ENCODE peak calls at places on chromosomes 16 and 17, in five cellular contexts. P is lower lobe of right lung; E is suprapubic skin; D is AG04450; O is CD8-positive, alpha-beta T cell. B is an unnamed sample.

GRCh38 chr16:12228607-12229499 is 252.3 kb downstream of the SNX29 start:
- DNase-seq in P (no peak), E (no peak), D (peak), O (no peak), B (peak)

GRCh38 chr17:80691784-80692183 is 147.1 kb downstream of the RPTOR start:
- DNase-seq in P (no peak), E (no peak), D (no peak), O (no peak), B (no peak)

GRCh38 chr16:66381585-66382170 is 15.2 kb downstream of the CDH5 start:
- DNase-seq in P (no peak), E (no peak), D (no peak), O (no peak), B (no peak)

GRCh38 chr16:54687043-54687655 is 243.5 kb upstream of the IRX5 start:
- DNase-seq in P (no peak), E (no peak), D (no peak), O (no peak), B (no peak)

GRCh38 chr17:66829883-66830282 is 5.0 kb upstream of the CACNG5 start:
- DNase-seq in P (no peak), E (peak), D (no peak), O (no peak), B (no peak)

GRCh38 chr17:1830288-1830687 is 483 bp downstream of the RPA1 start:
- DNase-seq in P (no peak), E (no peak), D (no peak), O (peak), B (no peak)

GRCh38 chr16:68289621-68290329 is 21.0 kb downstream of the SLC7A6OS start:
- DNase-seq in P (no peak), E (no peak), D (no peak), O (peak), B (no peak)

GRCh38 chr16:14549789-14550153 is 80.3 kb downstream of the PARN start:
- DNase-seq in P (no peak), E (no peak), D (no peak), O (no peak), B (no peak)

GRCh38 chr16:56353054-56353921 is 72.1 kb downstream of the AMFR start:
- DNase-seq in P (peak), E (peak), D (no peak), O (no peak), B (no peak)

GRCh38 chr17:10547351-10547750 is 2.1 kb downstream of the MYH2 start:
- DNase-seq in P (no peak), E (no peak), D (no peak), O (no peak), B (no peak)

GRCh38 chr17:82931696-82932060 is 91.9 kb upstream of the ZNF750 start:
- DNase-seq in P (no peak), E (no peak), D (peak), O (no peak), B (peak)

GRCh38 chr16:10938321-10938720 is 3.9 kb downstream of the DEXI start:
- DNase-seq in P (no peak), E (no peak), D (no peak), O (no peak), B (no peak)

GRCh38 chr16:51276335-51276734 is 125.3 kb upstream of the SALL1 start:
- DNase-seq in P (no peak), E (no peak), D (no peak), O (no peak), B (no peak)

GRCh38 chr17:57278740-57279387 is 22.5 kb downstream of the MSI2 start:
- DNase-seq in P (no peak), E (no peak), D (no peak), O (no peak), B (no peak)

GRCh38 chr17:64024781-64025731 is 4.6 kb upstream of the ICAM2 start:
- DNase-seq in P (no peak), E (peak), D (no peak), O (peak), B (no peak)

GRCh38 chr16:1143761-1144450 is 9.0 kb upstream of the CACNA1H start:
- DNase-seq in P (no peak), E (no peak), D (no peak), O (no peak), B (no peak)

GRCh38 chr17:67221062-67221998 is 23.7 kb downstream of the HELZ start:
- DNase-seq in P (no peak), E (no peak), D (no peak), O (peak), B (peak)

GRCh38 chr16:50304467-50305440 is 38.4 kb downstream of the ADCY7 start:
- DNase-seq in P (no peak), E (peak), D (no peak), O (no peak), B (no peak)

DNA sequence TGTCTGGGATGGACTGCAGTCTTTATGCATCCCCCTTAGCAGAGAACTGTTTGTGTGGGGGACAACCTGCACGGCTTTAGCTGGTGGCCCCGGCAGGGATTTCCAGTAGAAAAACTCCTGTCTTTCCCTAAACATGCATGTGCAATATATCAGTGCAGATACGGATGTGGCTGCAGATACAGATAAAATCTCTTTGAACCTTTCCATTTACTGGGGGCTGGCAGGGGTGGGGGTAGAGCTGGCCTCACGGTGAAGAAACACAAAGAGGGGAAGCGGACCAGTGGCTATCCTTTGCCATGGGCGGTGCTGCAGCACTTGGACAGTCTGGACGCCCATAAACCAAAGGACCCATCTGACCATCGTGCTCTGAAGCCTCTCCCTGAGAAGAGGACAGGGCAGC is 201.3 kb downstream of the ZFHX3 start:
- DNase-seq in P (no peak), E (no peak), D (no peak), O (no peak), B (no peak)
- TF ChIP-seq CTCF in P (no peak), E (no peak), D (no peak), O (no peak), B (no peak)

GRCh38 chr17:4733073-4733531 is 1.9 kb downstream of the MED11 start:
- DNase-seq in P (peak), E (no peak), D (no peak), O (no peak), B (no peak)
- TF ChIP-seq CTCF in P (peak), E (no peak), D (no peak), O (no peak), B (no peak)

DNA sequence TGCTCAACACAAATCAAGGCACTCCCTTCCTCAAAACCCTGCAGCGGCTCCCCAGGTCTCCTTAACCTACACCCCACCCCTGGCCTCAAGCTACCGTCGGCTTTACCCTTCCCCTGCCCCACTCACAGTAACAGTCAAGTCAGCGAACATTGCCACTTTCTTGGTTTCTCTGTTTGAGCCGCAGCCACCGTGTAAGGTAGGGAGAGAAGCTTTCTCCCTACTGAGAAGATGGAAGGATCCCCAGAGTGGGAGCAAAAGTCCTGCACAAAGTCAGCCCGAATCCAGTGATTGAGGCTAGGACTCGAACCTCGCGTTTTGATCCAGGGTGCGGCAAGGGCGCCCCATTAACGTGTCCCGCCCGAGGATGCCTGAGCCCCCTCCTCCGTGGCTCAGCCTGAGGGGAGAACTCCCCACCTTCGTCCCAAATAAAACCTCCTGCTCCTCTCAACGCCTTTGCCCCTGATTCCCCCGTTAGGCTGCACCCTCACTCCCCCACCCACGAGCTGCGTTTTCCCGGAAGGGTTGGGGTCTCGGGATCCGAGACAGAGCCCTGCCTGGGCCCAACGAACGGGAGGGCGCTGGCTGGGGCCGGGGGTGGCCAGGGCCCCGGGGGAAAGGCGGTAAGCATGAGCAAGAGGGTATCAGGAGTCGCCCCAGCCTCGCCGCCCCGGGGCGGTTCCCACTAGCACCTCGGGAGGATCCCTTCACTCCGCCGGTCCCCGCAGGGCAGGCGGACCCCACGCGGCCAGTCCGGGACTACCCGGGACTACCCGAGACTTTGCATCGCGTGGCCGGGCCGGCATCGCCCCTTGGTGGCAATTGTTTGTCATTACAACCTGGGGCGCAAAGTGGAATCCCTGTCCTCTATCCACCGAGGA is 9.9 kb upstream of the NAGS start:
- DNase-seq in P (peak), E (peak), D (no peak), O (peak), B (no peak)
- TF ChIP-seq CTCF in P (peak), E (peak), D (peak), O (peak), B (peak)

DNA sequence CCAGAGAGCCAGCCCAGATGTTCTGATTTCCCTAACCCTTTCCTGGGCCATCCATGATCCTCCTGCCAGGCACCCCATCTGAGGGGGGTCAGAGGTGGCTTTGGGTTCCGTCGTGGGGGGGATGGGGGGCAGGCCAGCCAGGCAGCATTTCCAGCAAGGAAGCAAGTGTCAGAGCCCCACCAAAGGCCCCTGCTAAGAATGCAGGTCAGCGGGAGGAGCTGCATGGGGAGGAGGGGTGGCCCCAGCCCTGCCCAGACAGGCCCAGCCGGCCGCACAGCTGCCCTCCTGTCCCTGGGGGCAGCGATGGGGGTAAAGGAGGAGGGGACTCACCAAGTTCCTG is 2.3 kb upstream of the SCRN2 start:
- DNase-seq in P (no peak), E (no peak), D (no peak), O (no peak), B (no peak)
- TF ChIP-seq CTCF in P (no peak), E (no peak), D (no peak), O (no peak), B (no peak)

GRCh38 chr16:64841071-64841470 is 280.8 kb downstream of the CDH11 start:
- DNase-seq in P (no peak), E (no peak), D (no peak), O (no peak), B (no peak)

GRCh38 chr16:64846966-64847365 is 274.9 kb downstream of the CDH11 start:
- DNase-seq in P (no peak), E (no peak), D (no peak), O (no peak), B (no peak)

DNA sequence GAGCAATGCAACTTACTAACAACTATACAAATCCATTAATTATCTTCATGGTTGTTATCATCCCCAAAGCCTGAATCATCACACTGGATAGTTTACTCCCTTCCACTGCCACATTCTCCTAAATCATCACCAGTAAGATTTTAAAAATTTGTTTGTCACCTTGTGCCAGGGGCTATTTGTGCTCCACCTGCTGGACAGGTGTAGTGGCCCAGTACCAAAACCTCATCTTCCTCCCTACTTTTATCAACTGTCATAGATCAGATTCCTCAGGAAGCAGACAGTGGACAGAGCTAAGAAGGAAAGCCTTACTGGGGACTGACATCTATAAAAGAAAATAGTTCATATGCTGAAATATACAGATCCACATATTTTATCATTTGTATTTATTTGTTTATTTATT is 280.4 kb downstream of the CDH11 start:
- DNase-seq in P (no peak), E (no peak), D (no peak), O (no peak), B (no peak)
- TF ChIP-seq CTCF in P (no peak), E (no peak), D (no peak), O (no peak), B (no peak)

DNA sequence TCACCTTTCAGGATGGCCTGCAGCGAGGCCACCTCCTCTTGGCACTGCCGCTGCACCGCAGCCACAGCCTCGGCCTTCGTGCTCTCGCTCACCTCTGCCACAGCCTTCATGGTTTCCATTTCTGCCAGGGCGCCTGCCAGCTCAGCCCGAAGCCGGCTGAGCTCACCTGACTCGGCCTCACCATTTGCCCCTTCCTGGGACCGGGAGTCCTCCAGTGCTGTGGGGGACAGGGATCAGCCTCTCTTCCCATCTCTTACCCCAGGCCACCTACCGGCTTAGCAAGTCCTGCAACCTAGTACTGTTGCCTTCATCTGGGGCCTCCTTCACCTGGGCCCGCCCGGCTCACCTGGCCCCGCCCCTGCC is 658 bp downstream of the RABEP2 start:
- DNase-seq in P (no peak), E (no peak), D (no peak), O (no peak), B (no peak)
- TF ChIP-seq CTCF in P (peak), E (no peak), D (no peak), O (no peak), B (no peak)

GRCh38 chr17:31061678-31062077 is 33.1 kb upstream of the NF1 start:
- DNase-seq in P (no peak), E (no peak), D (no peak), O (no peak), B (no peak)
- TF ChIP-seq CTCF in P (no peak), E (no peak), D (peak), O (no peak), B (no peak)

DNA sequence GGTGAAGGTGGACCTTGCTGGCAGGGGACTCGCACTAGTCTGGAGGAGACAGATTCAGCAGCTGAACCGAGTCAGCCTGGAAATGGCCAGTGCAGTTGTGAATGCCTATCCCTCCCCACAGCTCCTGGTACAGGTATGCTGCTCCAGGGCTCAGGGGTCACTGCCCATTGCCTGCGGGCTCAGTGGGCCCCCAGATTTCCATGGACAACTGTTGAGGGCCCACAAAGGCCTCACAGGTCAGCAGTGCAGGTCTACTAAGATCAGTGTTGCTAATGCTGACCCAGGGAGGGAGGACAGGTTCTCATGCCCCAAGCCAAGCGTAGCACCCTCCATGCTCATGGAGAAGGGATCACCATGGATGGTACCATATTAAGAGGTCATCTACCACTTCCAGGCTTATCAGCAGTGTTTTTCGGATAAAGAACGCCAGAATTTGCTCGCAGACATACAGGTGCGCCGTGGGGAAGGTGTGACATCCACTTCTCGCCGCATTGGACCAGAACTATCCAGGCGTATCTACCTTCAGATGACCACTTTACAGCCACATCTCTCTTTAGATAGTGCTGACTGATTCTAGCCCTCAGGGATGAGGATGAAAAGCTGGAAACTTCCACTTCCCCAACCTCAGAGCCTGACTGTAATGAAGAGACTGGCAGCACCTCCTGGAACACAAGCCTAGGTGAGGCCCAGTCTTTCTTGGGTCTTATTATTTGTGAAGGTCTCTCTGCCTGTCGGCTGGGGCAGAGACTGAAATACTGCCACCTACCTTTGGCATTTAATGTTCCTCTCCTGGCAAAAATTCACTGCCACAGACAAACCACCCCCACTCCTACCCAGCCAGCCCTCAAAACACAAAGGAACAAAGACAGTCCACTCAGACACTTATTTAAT is 7.6 kb downstream of the EME1 start:
- DNase-seq in P (no peak), E (no peak), D (no peak), O (no peak), B (no peak)
- TF ChIP-seq CTCF in P (no peak), E (no peak), D (no peak), O (no peak), B (peak)

GRCh38 chr17:75270218-75270965 is 639 bp downstream of the MIF4GD start:
- DNase-seq in P (peak), E (peak), D (no peak), O (peak), B (no peak)
- TF ChIP-seq CTCF in P (peak), E (no peak), D (peak), O (no peak), B (peak)

GRCh38 chr17:524570-524969 is 172.0 kb upstream of the RPH3AL start:
- DNase-seq in P (no peak), E (no peak), D (no peak), O (no peak), B (no peak)
- TF ChIP-seq CTCF in P (no peak), E (no peak), D (no peak), O (no peak), B (no peak)

B was measured in astrocyte of the cerebellum.